ENCODE peak calls at places on chromosomes 1 and 21, in six cellular contexts. R, C, S, Q, N and K are unnamed samples.

GRCh38 chr1:75855010-75855409 is 58.3 kb downstream of the MSH4 start:
- DNase-seq in R (no peak), C (peak), S (no peak), Q (peak), N (no peak), K (no peak)

GRCh38 chr1:22452401-22452963 is 831 bp downstream of the ZBTB40 start:
- DNase-seq in R (no peak), C (peak), S (peak), Q (no peak), N (no peak), K (no peak)

GRCh38 chr1:116337398-116337797 is 35.6 kb upstream of the ATP1A1 start:
- DNase-seq in R (no peak), C (no peak), S (no peak), Q (no peak), N (no peak), K (no peak)

GRCh38 chr1:1892079-1892762 is 1.3 kb upstream of the GNB1 start:
- DNase-seq in R (no peak), C (no peak), S (no peak), Q (no peak), N (no peak), K (no peak)

GRCh38 chr1:64135501-64136245 is 67.8 kb upstream of the UBE2U start:
- DNase-seq in R (no peak), C (no peak), S (no peak), Q (no peak), N (no peak), K (no peak)

GRCh38 chr1:173005196-173005864 is 45.4 kb downstream of the TNFSF18 start:
- DNase-seq in R (no peak), C (no peak), S (no peak), Q (no peak), N (no peak), K (no peak)

GRCh38 chr1:212359794-212360479 is 54.7 kb downstream of the PACC1 start:
- DNase-seq in R (no peak), C (no peak), S (no peak), Q (no peak), N (no peak), K (no peak)

GRCh38 chr1:66503841-66504470 is 30.0 kb upstream of the SGIP1 start:
- DNase-seq in R (no peak), C (peak), S (no peak), Q (peak), N (peak), K (no peak)

GRCh38 chr1:231232870-231233734 is 7.9 kb upstream of the GNPAT start:
- DNase-seq in R (no peak), C (no peak), S (no peak), Q (peak), N (no peak), K (no peak)

GRCh38 chr1:220374449-220374848 is 102.2 kb upstream of the RAB3GAP2 start:
- DNase-seq in R (no peak), C (no peak), S (no peak), Q (no peak), N (no peak), K (no peak)

GRCh38 chr1:32200226-32201010 is at the start of gene CCDC28B:
- DNase-seq in R (peak), C (peak), S (peak), Q (no peak), N (peak), K (peak)

GRCh38 chr1:213050745-213051126 is 305 bp upstream of the RPS6KC1 start:
- DNase-seq in R (no peak), C (no peak), S (no peak), Q (no peak), N (no peak), K (no peak)

GRCh38 chr1:210394281-210394798 is 65.6 kb downstream of the HHAT start:
- DNase-seq in R (no peak), C (no peak), S (peak), Q (no peak), N (no peak), K (no peak)

GRCh38 chr1:109802136-109802900 is 38.6 kb upstream of the EPS8L3 start:
- DNase-seq in R (no peak), C (no peak), S (no peak), Q (no peak), N (no peak), K (no peak)

GRCh38 chr1:203216274-203217138 is 13.0 kb downstream of the CHIT1 start:
- DNase-seq in R (peak), C (peak), S (peak), Q (peak), N (peak), K (peak)

GRCh38 chr1:47915677-47916353 is 81.4 kb downstream of the TRABD2B start:
- DNase-seq in R (no peak), C (no peak), S (no peak), Q (no peak), N (no peak), K (no peak)

GRCh38 chr1:198462365-198463025 is 78.0 kb downstream of the ATP6V1G3 start:
- DNase-seq in R (no peak), C (no peak), S (no peak), Q (no peak), N (no peak), K (no peak)

GRCh38 chr1:172321429-172321828 is 99.1 kb upstream of the C1orf105 start:
- DNase-seq in R (no peak), C (no peak), S (no peak), Q (no peak), N (no peak), K (no peak)

GRCh38 chr21:36175771-36176565 is 19.3 kb downstream of the DOP1B start:
- DNase-seq in R (no peak), C (no peak), S (no peak), Q (no peak), N (no peak), K (no peak)

GRCh38 chr1:202624781-202625108 is 85.5 kb downstream of the SYT2 start:
- DNase-seq in R (no peak), C (no peak), S (no peak), Q (no peak), N (no peak), K (no peak)

GRCh38 chr1:218336353-218336752 is 8.8 kb upstream of the TGFB2 start:
- DNase-seq in R (no peak), C (no peak), S (no peak), Q (no peak), N (no peak), K (no peak)

GRCh38 chr1:156821801-156822200 is 5.2 kb upstream of the SH2D2A start:
- DNase-seq in R (no peak), C (peak), S (no peak), Q (no peak), N (no peak), K (no peak)

GRCh38 chr21:15121655-15122120 is 56.9 kb upstream of the NRIP1 start:
- DNase-seq in R (no peak), C (no peak), S (no peak), Q (peak), N (no peak), K (no peak)

GRCh38 chr1:10614377-10615225 is 139.9 kb downstream of the PEX14 start:
- DNase-seq in R (no peak), C (no peak), S (no peak), Q (no peak), N (no peak), K (no peak)

DNA sequence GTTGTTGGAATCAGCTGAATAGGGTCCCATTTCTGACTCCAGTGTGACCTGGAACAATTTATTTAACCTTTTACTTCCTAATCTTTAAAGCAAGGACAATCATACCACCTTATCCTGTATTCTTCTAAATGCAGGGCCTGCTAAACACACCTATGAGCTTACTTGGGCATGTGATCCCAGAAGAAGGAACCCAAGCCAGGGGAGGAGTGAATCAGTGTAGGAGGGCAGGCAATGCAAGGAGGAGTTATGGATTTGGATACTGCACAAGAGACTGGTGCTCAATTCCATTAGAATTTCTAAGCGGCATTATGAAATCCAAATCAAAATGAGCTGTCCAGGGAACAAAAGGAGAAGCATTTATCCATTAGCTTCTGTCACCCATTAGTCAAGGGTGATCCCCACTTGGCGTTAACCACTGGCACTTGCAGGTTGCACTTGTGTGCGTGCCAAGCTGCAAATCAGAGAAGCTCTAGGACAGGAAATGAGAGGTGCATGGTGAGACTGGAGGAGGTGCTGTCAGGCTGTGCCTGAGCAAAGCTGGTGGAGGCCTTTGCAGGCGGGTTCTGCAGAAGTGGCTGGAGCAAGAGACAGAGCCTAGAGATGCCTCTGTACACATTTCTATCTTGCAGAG is 297.2 kb upstream of the PLXNA2 start:
- DNase-seq in R (no peak), C (no peak), S (peak), Q (no peak), N (no peak), K (no peak)
- TF ChIP-seq POLR2A in R (no peak), C (no peak), S (no peak), Q (no peak), N (no peak), K (no peak)

DNA sequence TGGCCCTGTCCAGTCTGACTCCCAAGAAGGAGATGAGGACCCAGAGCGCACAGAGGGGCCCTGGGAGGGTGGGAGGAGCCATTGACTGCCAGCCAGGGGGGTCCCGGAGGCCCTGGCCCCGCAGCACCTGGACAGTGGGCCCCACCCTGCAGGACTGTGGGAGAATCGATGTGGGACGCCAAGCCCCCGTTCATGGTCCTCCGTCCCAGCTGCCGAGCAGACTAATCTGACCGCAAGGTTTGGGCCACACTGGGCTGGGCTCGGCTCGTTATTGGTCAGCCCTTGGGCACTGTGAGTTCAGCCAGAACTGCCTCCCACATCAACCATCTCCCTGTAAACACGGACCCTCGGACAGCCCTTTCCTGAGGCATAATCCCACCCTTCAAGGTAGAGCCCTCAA is 16.1 kb upstream of the POFUT2 start:
- DNase-seq in R (no peak), C (no peak), S (no peak), Q (no peak), N (no peak), K (no peak)
- TF ChIP-seq TAF1 in R (no peak), C (no peak), S (no peak), Q (no peak), N (no peak), K (no peak)

GRCh38 chr1:34983700-34984355 is 1.3 kb downstream of the TMEM35B start:
- DNase-seq in R (no peak), C (no peak), S (no peak), Q (peak), N (no peak), K (no peak)
- TF ChIP-seq POLR2A in R (no peak), C (no peak), S (no peak), Q (no peak), N (no peak), K (no peak)

GRCh38 chr1:55584521-55585401 is 369.6 kb upstream of the USP24 start:
- DNase-seq in R (no peak), C (no peak), S (no peak), Q (no peak), N (no peak), K (no peak)
- TF ChIP-seq TAF1 in R (no peak), C (no peak), S (no peak), Q (no peak), N (no peak), K (no peak)

GRCh38 chr21:26842976-26843911 is 2.0 kb downstream of the ADAMTS1 start:
- DNase-seq in R (no peak), C (no peak), S (no peak), Q (no peak), N (peak), K (no peak)
- TF ChIP-seq POLR2A in R (no peak), C (no peak), S (no peak), Q (no peak), N (peak), K (no peak)

GRCh38 chr1:27539901-27540861 is 50.2 kb upstream of the WASF2 start:
- DNase-seq in R (no peak), C (no peak), S (no peak), Q (no peak), N (no peak), K (no peak)
- TF ChIP-seq TAF1 in R (no peak), C (no peak), S (no peak), Q (no peak), N (no peak), K (no peak)

DNA sequence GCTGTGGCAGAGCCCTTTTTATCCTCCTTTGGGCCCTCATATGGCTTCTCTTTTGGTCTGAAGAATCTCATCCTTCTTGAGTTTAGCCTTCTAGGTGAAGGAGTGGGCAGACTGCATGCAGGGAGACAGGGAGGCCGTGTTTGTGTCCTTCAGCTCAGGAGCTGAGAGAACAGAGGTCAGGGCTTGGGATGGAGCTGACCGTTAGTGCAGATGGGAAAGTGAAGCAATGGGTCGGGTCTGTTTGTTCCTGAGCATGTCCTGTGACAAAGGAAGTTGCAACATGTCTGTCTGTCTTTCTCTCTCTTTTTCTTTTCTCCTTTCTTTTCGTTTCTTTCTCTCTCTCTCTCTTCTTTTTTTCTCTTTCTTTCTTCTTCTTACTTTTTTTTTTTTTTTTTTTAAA is 14.9 kb downstream of the MAPKAPK2 start:
- DNase-seq in R (no peak), C (no peak), S (no peak), Q (peak), N (no peak), K (no peak)
- TF ChIP-seq POLR2A in R (no peak), C (no peak), S (no peak), Q (no peak), N (no peak), K (no peak)

DNA sequence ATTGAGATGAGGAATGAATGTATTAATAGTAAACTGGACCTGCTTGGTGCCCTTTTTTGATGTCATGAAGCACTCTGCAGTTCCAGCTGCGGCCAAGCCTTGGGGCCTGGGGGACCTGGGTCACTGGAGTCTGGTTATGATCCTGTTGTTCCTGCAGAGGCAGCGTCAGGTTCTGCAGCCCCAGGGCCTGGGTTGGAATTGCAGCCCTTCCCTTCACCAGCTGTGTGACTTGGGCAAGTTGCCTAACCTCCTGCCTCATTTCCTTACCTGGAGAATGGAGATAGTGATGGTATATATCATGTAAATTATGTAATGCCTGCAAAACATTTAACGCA is 9.1 kb upstream of the ATP5PO start:
- DNase-seq in R (no peak), C (no peak), S (no peak), Q (no peak), N (no peak), K (no peak)
- TF ChIP-seq TAF1 in R (no peak), C (no peak), S (no peak), Q (no peak), N (no peak), K (no peak)

GRCh38 chr1:26125382-26125781 is 13.8 kb downstream of the PDIK1L start:
- DNase-seq in R (no peak), C (no peak), S (no peak), Q (no peak), N (no peak), K (no peak)

GRCh38 chr1:26125946-26126320 is 14.3 kb downstream of the PDIK1L start:
- DNase-seq in R (no peak), C (no peak), S (no peak), Q (no peak), N (no peak), K (no peak)

GRCh38 chr1:26121854-26122773 is 10.5 kb downstream of the PDIK1L start:
- DNase-seq in R (no peak), C (peak), S (no peak), Q (no peak), N (no peak), K (no peak)

GRCh38 chr1:26124433-26125318 is 13.1 kb downstream of the PDIK1L start:
- DNase-seq in R (no peak), C (no peak), S (no peak), Q (no peak), N (no peak), K (no peak)

DNA sequence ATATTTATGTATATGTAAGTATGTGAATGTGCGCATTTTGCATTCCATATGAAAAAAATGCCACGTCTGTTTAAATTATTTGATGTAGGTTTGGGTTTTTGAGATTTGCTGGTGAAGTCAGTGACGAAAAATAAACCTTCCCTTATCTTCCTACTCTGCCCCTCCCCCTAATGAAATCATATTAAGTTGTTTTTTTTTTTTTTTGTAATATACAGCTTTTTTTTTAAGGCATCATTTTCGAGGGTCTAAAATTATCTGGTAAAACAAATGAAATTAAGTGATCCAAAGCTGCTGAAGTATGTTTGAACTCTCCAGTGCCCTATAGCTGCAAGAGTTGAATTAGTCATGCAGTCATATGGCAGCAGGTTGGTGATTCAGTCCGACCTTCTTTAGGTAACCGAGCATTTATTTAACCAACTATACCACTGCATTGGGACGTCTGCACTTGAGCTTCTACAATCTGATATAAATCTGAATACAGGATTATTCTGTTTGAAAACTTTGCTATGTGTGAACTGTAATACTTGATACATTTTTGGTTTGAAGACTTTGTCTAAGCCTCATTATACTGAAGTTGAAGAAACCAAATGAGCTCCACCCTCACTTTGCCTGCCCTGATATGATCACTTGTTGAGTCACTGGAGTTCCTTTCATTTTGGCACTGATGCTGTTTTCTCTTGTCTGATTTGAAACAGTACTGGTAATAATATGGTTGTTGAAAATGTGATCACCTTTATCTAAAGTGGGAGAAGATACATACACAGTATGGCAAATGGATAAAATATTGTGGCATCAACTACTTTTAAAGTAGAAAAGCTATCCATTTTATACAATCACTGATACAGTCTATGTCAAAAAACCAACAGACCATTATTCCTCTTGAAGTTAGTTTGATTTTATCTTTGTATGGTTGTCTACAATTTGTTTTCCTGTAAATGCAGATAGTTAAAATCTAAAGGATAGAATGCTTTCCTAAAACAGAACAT is 11.7 kb downstream of the PDIK1L start:
- DNase-seq in R (no peak), C (peak), S (no peak), Q (no peak), N (no peak), K (no peak)
- TF ChIP-seq POLR2A in R (no peak), C (no peak), S (no peak), Q (no peak), N (no peak), K (no peak)

GRCh38 chr1:101363891-101364318 is 127.1 kb downstream of the S1PR1 start:
- DNase-seq in R (no peak), C (no peak), S (no peak), Q (no peak), N (no peak), K (no peak)

GRCh38 chr1:101364370-101365120 is 127.7 kb downstream of the S1PR1 start:
- DNase-seq in R (no peak), C (no peak), S (no peak), Q (no peak), N (no peak), K (no peak)

GRCh38 chr1:101357444-101357986 is 120.7 kb downstream of the S1PR1 start:
- DNase-seq in R (peak), C (peak), S (peak), Q (peak), N (peak), K (peak)

GRCh38 chr1:101356604-101357443 is 120.0 kb downstream of the S1PR1 start:
- DNase-seq in R (no peak), C (no peak), S (no peak), Q (no peak), N (no peak), K (no peak)

GRCh38 chr1:101360506-101360905 is 123.7 kb downstream of the S1PR1 start:
- DNase-seq in R (no peak), C (no peak), S (no peak), Q (no peak), N (no peak), K (no peak)
- TF ChIP-seq TAF1 in R (no peak), C (no peak), S (no peak), Q (no peak), N (no peak), K (no peak)